ENCODE peak calls at places on chromosomes 3 and 15, in five cellular contexts. W is fibroblast of lung, D is hepatocyte, I is PC-9, N is H9. M is an unnamed sample. For H3K79me2 and H3K4me1, the result is how much of the 10 kb centered on the place peaks cover.

GRCh38 chr3:39907981-39908380 is 98.6 kb downstream of the MYRIP start:
- DNase-seq in I (no peak), W (peak), D (no peak), N (no peak), M (no peak)

GRCh38 chr15:83278191-83278590 is 6.3 kb downstream of the BNC1 start:
- DNase-seq in N (no peak), D (no peak), I (peak), W (peak), M (peak)

GRCh38 chr15:89801471-89802205 is 13.0 kb downstream of the ANPEP start:
- DNase-seq in I (no peak), D (no peak), N (no peak), W (no peak), M (no peak)

GRCh38 chr15:50117628-50118027 is 1.4 kb downstream of the ATP8B4 start:
- DNase-seq in W (no peak), N (no peak), I (no peak), D (no peak), M (no peak)

GRCh38 chr3:171974986-171975837 is 64.2 kb upstream of the FNDC3B start:
- DNase-seq in N (no peak), W (peak), D (no peak), I (no peak), M (no peak)

GRCh38 chr3:179526989-179527391 is 35.7 kb upstream of the ACTL6A start:
- DNase-seq in W (peak), D (peak), I (no peak), N (peak), M (peak)

GRCh38 chr15:89809093-89809786 is 5.4 kb downstream of the ANPEP start:
- DNase-seq in D (no peak), W (peak), N (no peak), I (no peak), M (no peak)

GRCh38 chr15:99955532-99955931 is 222.3 kb upstream of the LYSMD4 start:
- DNase-seq in W (no peak), N (no peak), I (no peak), D (no peak), M (no peak)

GRCh38 chr15:72685925-72686794 is at the start of the genes BBS4 and HIGD2B:
- DNase-seq in W (peak), D (peak), I (peak), N (peak), M (peak)

GRCh38 chr15:90232196-90232595 is 1.5 kb downstream of the CIB1 start:
- DNase-seq in N (no peak), I (peak), W (no peak), D (no peak), M (peak)

GRCh38 chr3:66076861-66077495 is 38.3 kb upstream of the MAGI1 start:
- DNase-seq in W (peak), D (peak), N (no peak), I (no peak), M (no peak)

GRCh38 chr3:119536757-119537156 is 22.7 kb downstream of the CD80 start:
- DNase-seq in I (no peak), N (no peak), W (no peak), D (no peak), M (no peak)

GRCh38 chr3:143538577-143538981 is 309.7 kb downstream of the SLC9A9 start:
- DNase-seq in N (no peak), I (no peak), D (no peak), W (peak), M (peak)

GRCh38 chr3:156317457-156317856 is 197.1 kb downstream of the KCNAB1 start:
- DNase-seq in I (peak), D (peak), N (no peak), W (peak), M (peak)

GRCh38 chr3:59731909-59732308 is 682.1 kb upstream of the CFAP20DC start:
- DNase-seq in D (no peak), I (no peak), W (no peak), N (no peak), M (no peak)

GRCh38 chr3:89877230-89877629 is 769.8 kb downstream of the EPHA3 start:
- DNase-seq in W (no peak), D (no peak), I (no peak), N (no peak), M (no peak)

GRCh38 chr3:45929042-45929679 is 14.1 kb upstream of the CXCR6 start:
- DNase-seq in W (no peak), D (peak), N (peak), I (no peak), M (no peak)

GRCh38 chr15:71914092-71914491 is 103.7 kb downstream of the NR2E3 start:
- DNase-seq in W (no peak), D (no peak), N (no peak), I (no peak), M (no peak)

GRCh38 chr3:51681453-51681852 is 10.4 kb downstream of the TEX264 start:
- DNase-seq in N (no peak), I (no peak), W (no peak), D (no peak), M (peak)

GRCh38 chr3:168828943-168829342 is 733.2 kb upstream of the GOLIM4 start:
- DNase-seq in N (peak), I (no peak), W (no peak), D (no peak), M (no peak)

GRCh38 chr3:106245400-106245799 is 376.6 kb upstream of the CBLB start:
- DNase-seq in D (no peak), N (no peak), W (no peak), I (no peak), M (no peak)

GRCh38 chr3:186162221-186162620 is 53.3 kb upstream of the ETV5 start:
- DNase-seq in W (no peak), D (no peak), I (no peak), N (no peak), M (no peak)

GRCh38 chr15:58605931-58606330 is 143.6 kb downstream of the ADAM10 start:
- DNase-seq in I (no peak), N (no peak), W (no peak), D (no peak), M (no peak)

GRCh38 chr15:29457729-29458128 is 188.1 kb upstream of the NSMCE3 start:
- DNase-seq in W (no peak), N (no peak), I (no peak), D (no peak), M (no peak)

GRCh38 chr3:76585794-76586392 is 454.0 kb upstream of the ROBO2 start:
- DNase-seq in I (no peak), W (peak), N (no peak), D (peak), M (no peak)

GRCh38 chr3:50481992-50482391 is 21.4 kb downstream of the CACNA2D2 start:
- DNase-seq in N (no peak), I (no peak), D (no peak), W (no peak), M (no peak)

GRCh38 chr3:26369133-26369532 is 253.4 kb upstream of the LRRC3B start:
- DNase-seq in N (peak), I (no peak), W (no peak), D (no peak), M (no peak)

GRCh38 chr15:100152463-100152862 is 189.3 kb downstream of the ADAMTS17 start:
- DNase-seq in W (no peak), I (no peak), D (no peak), N (no peak), M (no peak)

GRCh38 chr3:43957553-43957952 is 266.8 kb downstream of the ABHD5 start:
- DNase-seq in I (no peak), D (no peak), W (no peak), N (no peak), M (no peak)

GRCh38 chr3:62134061-62134496 is 239.3 kb downstream of the FEZF2 start:
- DNase-seq in D (no peak), W (peak), N (no peak), I (peak), M (no peak)

GRCh38 chr3:4413467-4413866 is 53.6 kb downstream of the SUMF1 start:
- DNase-seq in N (no peak), D (no peak), W (peak), I (peak), M (peak)

GRCh38 chr3:111616417-111617105 is 21.4 kb upstream of the ZBED2 start:
- DNase-seq in N (no peak), D (peak), I (peak), W (no peak), M (peak)

GRCh38 chr3:63207066-63207590 is 71.0 kb upstream of the SYNPR start:
- DNase-seq in W (peak), I (no peak), D (no peak), N (no peak), M (no peak)

GRCh38 chr15:25545017-25545416 is 106.2 kb upstream of the UBE3A start:
- DNase-seq in N (no peak), D (no peak), W (peak), I (no peak), M (peak)

DNA sequence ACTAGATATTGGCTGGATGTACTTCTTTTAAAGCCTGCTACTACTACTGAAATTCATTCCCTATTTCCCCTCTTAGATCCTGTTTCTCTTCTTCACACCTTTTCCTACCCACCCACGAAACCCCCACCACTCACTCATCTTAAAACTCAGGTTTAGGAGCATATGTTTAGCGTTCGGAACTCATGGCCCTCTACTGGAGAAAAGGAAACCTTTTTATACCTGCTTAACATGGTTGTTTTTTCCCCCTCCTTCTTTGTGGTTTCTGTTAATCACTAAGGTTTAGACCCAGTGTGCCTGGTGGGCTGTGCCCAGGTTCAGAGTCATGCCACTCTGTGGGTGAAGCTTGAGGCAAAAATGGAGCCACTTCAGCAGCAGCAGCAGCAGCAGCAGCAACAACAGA is 2.6 kb downstream of the ARID3B start:
- DNase-seq in D (no peak), I (no peak), N (no peak), W (no peak), M (no peak)
- H3K79me2 ChIP-seq in D (half or more), I (half or more), N (under half), W (under half), M (half or more)

GRCh38 chr3:18419232-18419631 is 5.9 kb downstream of the SATB1 start:
- DNase-seq in N (no peak), W (no peak), D (peak), I (no peak), M (no peak)

GRCh38 chr3:18416332-18416731 is 8.8 kb downstream of the SATB1 start:
- DNase-seq in I (no peak), D (no peak), N (no peak), W (no peak), M (no peak)

GRCh38 chr3:18420584-18420983 is 4.6 kb downstream of the SATB1 start:
- DNase-seq in I (no peak), N (no peak), D (no peak), W (no peak), M (no peak)

GRCh38 chr3:18415836-18416235 is 9.3 kb downstream of the SATB1 start:
- DNase-seq in N (no peak), I (no peak), W (no peak), D (no peak), M (no peak)

DNA sequence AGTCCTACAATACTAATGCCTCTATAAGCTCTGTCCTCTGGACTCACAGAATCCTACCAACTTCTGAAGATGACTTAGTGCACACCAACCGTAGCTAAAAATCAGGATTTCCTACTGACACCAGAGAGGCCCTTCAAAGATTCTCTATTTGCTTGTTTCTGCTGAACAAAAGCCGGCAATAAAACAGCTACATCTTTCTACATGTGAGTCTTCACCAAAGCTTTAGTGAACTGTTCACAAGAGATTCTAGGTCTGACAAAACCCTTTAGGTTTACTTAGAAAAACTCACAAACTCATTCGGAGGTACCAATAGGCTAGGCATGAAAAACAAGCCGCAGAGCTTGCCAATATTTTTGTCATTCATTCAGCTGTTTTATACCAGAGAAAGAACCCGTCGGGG is 7.0 kb downstream of the SATB1 start:
- DNase-seq in D (no peak), W (no peak), I (no peak), N (no peak), M (no peak)
- H3K4me1 ChIP-seq in D (under half), W (under half), I (under half), N (under half), M (under half)

GRCh38 chr3:149332227-149332765 is 1.1 kb downstream of the TM4SF18 start:
- DNase-seq in I (no peak), W (no peak), D (no peak), N (no peak), M (no peak)
- H3K79me2 ChIP-seq in I (under half), W (under half), D (under half), N (under half), M (under half)

GRCh38 chr3:192887047-192887446 is 30.6 kb downstream of the MB21D2 start:
- DNase-seq in I (no peak), N (no peak), D (peak), W (peak), M (no peak)

GRCh38 chr3:192885374-192885773 is 32.3 kb downstream of the MB21D2 start:
- DNase-seq in N (no peak), W (no peak), I (no peak), D (no peak), M (no peak)

GRCh38 chr3:192889694-192890093 is 28.0 kb downstream of the MB21D2 start:
- DNase-seq in N (no peak), D (no peak), I (no peak), W (peak), M (no peak)

GRCh38 chr3:192888121-192888520 is 29.5 kb downstream of the MB21D2 start:
- DNase-seq in W (peak), N (no peak), I (no peak), D (peak), M (no peak)

DNA sequence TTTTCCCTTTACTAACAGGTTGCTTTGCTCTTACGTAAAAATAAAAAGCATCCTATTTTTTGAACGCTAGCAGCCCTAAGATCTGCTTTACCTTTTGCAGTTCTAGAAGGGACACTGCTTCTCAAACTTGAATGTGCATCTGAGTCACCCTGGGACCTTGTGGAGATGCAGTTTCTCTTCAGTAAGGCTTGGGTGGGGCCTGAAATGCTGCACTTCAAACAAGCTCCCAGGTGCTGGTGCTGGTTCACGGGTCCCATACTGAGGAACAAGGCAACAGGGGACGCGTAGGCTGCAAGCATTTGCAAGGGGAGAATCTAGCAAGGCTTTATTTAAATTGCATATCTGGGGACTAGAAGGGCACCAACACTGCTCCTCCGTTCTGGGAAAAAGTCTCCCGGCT is 30.0 kb downstream of the MB21D2 start:
- DNase-seq in N (peak), D (peak), W (peak), I (no peak), M (no peak)
- H3K4me1 ChIP-seq in N (under half), D (under half), W (under half), I (half or more), M (under half)

DNA sequence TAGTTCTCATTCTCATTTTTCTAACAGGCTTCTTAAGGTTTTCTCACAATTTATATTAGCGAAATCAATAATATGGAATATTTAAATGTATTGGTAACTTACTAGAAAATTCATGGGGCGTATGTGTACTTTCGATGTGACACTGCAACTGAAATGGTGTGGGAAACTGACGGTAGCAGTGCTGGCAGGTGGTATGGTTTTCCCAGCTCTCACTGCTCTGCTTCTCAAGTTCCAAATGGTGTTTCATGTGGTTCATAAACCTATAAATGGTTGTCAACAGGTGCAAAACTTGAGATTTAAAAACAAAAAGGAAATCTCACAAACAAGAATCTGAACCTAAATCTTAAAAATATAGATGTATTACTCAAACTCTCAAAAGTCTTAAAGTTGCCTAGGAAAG is 54.7 kb downstream of the ZNF280D start:
- DNase-seq in N (no peak), D (no peak), W (no peak), I (no peak), M (no peak)
- H3K79me2 ChIP-seq in N (under half), D (under half), W (under half), I (under half), M (under half)